ENCODE peak calls at places on chromosomes 16 and 17, in ten cellular contexts. X, R, G, D, E, A, M, F, P and C are unnamed samples.

GRCh38 chr16:46980926-46981325 is 7.5 kb upstream of the DNAJA2 start:
- DNase-seq in X (no peak), R (no peak), G (no peak), D (peak), E (no peak), A (no peak), M (no peak), F (no peak), P (no peak), C (no peak)

GRCh38 chr16:19680972-19681371 is 37.1 kb downstream of the KNOP1 start:
- DNase-seq in X (no peak), R (no peak), G (no peak), D (no peak), E (no peak), A (no peak), M (no peak), F (no peak), P (no peak), C (no peak)

GRCh38 chr16:49158029-49158642 is 123.5 kb downstream of the CBLN1 start:
- DNase-seq in X (peak), R (peak), G (peak), D (no peak), E (no peak), A (peak), M (no peak), F (peak), P (no peak), C (no peak)

GRCh38 chr16:49055824-49056545 is 225.7 kb downstream of the CBLN1 start:
- DNase-seq in X (no peak), R (no peak), G (no peak), D (no peak), E (no peak), A (no peak), M (no peak), F (no peak), P (no peak), C (no peak)

GRCh38 chr16:87161822-87162676 is 155.1 kb downstream of the C16orf95 start:
- DNase-seq in X (no peak), R (no peak), G (no peak), D (no peak), E (no peak), A (no peak), M (no peak), F (no peak), P (no peak), C (no peak)

GRCh38 chr17:72039490-72039889 is 81.3 kb upstream of the SOX9 start:
- DNase-seq in X (no peak), R (no peak), G (no peak), D (peak), E (no peak), A (no peak), M (no peak), F (no peak), P (no peak), C (no peak)

GRCh38 chr16:76338472-76338871 is 61.3 kb downstream of the CNTNAP4 start:
- DNase-seq in X (no peak), R (no peak), G (no peak), D (no peak), E (no peak), A (no peak), M (no peak), F (no peak), P (no peak), C (no peak)

GRCh38 chr16:88599092-88599733 is 29.0 kb downstream of the ZC3H18 start:
- DNase-seq in X (no peak), R (no peak), G (no peak), D (peak), E (no peak), A (no peak), M (no peak), F (peak), P (no peak), C (no peak)

GRCh38 chr17:15651001-15651582 is 31.6 kb upstream of the FBXW10B start:
- DNase-seq in X (no peak), R (peak), G (peak), D (no peak), E (no peak), A (no peak), M (no peak), F (no peak), P (no peak), C (no peak)

GRCh38 chr17:40953876-40954275 is 12.9 kb downstream of the KRT39 start:
- DNase-seq in X (no peak), R (peak), G (peak), D (no peak), E (no peak), A (no peak), M (no peak), F (peak), P (peak), C (peak)

GRCh38 chr17:56798916-56799315 is 34.8 kb downstream of the C17orf67 start:
- DNase-seq in X (no peak), R (peak), G (no peak), D (peak), E (no peak), A (no peak), M (no peak), F (peak), P (no peak), C (no peak)

GRCh38 chr17:79517812-79518211 is 93.0 kb downstream of the RBFOX3 start:
- DNase-seq in X (no peak), R (no peak), G (no peak), D (no peak), E (no peak), A (no peak), M (no peak), F (no peak), P (no peak), C (no peak)

GRCh38 chr16:89565256-89565505 is 4.7 kb downstream of the RPL13 start:
- DNase-seq in X (no peak), R (peak), G (no peak), D (no peak), E (no peak), A (no peak), M (no peak), F (no peak), P (no peak), C (no peak)